ENCODE peak calls at places on chromosomes 2 and 18, in ten cellular contexts. K is heart right ventricle, A is neural progenitor cell, S is GM23248, C is coronary artery, B is brain microvascular endothelial cell, V is tibial artery, N is AG10803, P is heart left ventricle, U is tibial nerve. T is an unnamed sample.

GRCh38 chr18:25005602-25006375 is 346.2 kb downstream of the ZNF521 start:
- DNase-seq in K (no peak), V (no peak), U (no peak), S (peak), P (no peak), A (no peak), C (no peak), N (peak), B (no peak), T (peak)

GRCh38 chr2:25420820-25421237 is 79.1 kb upstream of the DNMT3A start:
- DNase-seq in C (no peak), U (no peak), A (no peak), P (no peak), N (no peak), S (no peak), K (no peak), B (no peak), V (no peak), T (no peak)

GRCh38 chr2:55009277-55010055 is 40.8 kb downstream of the RTN4 start:
- DNase-seq in B (no peak), N (no peak), A (peak), U (no peak), K (no peak), S (peak), C (no peak), V (no peak), P (no peak), T (no peak)

GRCh38 chr2:188668017-188668663 is 306.0 kb upstream of the COL3A1 start:
- DNase-seq in U (no peak), V (no peak), N (peak), B (peak), A (no peak), K (no peak), P (no peak), S (peak), C (no peak), T (no peak)

GRCh38 chr2:158573739-158574138 is 117.0 kb downstream of the PKP4 start:
- DNase-seq in C (no peak), N (no peak), S (no peak), V (no peak), A (no peak), B (no peak), K (no peak), P (no peak), U (no peak), T (no peak)

GRCh38 chr2:138396843-138397242 is 104.7 kb upstream of the SPOPL start:
- DNase-seq in B (no peak), P (no peak), V (no peak), N (no peak), A (no peak), K (no peak), S (no peak), U (no peak), C (no peak), T (no peak)

GRCh38 chr18:37019157-37019571 is 190.2 kb downstream of the KIAA1328 start:
- DNase-seq in B (peak), V (no peak), A (peak), P (no peak), C (no peak), S (peak), U (no peak), K (no peak), N (peak), T (peak)

GRCh38 chr2:73075477-73076373 is 4.2 kb upstream of the SFXN5 start:
- DNase-seq in U (peak), V (peak), A (no peak), B (no peak), N (no peak), S (no peak), C (no peak), P (peak), K (no peak), T (no peak)

GRCh38 chr2:176565641-176566323 is 296.5 kb downstream of the MTX2 start:
- DNase-seq in A (no peak), B (no peak), U (no peak), V (peak), N (no peak), C (no peak), P (no peak), K (no peak), S (no peak), T (no peak)

GRCh38 chr18:13223341-13224148 is 5.0 kb downstream of the LDLRAD4 start:
- DNase-seq in U (no peak), K (peak), N (no peak), C (no peak), V (no peak), B (no peak), S (no peak), A (peak), P (peak), T (no peak)

GRCh38 chr2:240747256-240747655 is 55.6 kb downstream of the AQP12A start:
- DNase-seq in N (no peak), U (no peak), S (no peak), C (no peak), P (no peak), A (no peak), B (no peak), K (no peak), V (no peak), T (no peak)

GRCh38 chr2:48482313-48482712 is 47.6 kb upstream of the STON1 start:
- DNase-seq in C (no peak), K (no peak), S (no peak), A (no peak), U (no peak), V (no peak), N (peak), P (no peak), B (no peak), T (no peak)

GRCh38 chr2:99678651-99679050 is 188.8 kb upstream of the REV1 start:
- DNase-seq in K (no peak), C (no peak), N (no peak), S (no peak), A (no peak), B (no peak), P (no peak), U (no peak), V (no peak), T (no peak)

DNA sequence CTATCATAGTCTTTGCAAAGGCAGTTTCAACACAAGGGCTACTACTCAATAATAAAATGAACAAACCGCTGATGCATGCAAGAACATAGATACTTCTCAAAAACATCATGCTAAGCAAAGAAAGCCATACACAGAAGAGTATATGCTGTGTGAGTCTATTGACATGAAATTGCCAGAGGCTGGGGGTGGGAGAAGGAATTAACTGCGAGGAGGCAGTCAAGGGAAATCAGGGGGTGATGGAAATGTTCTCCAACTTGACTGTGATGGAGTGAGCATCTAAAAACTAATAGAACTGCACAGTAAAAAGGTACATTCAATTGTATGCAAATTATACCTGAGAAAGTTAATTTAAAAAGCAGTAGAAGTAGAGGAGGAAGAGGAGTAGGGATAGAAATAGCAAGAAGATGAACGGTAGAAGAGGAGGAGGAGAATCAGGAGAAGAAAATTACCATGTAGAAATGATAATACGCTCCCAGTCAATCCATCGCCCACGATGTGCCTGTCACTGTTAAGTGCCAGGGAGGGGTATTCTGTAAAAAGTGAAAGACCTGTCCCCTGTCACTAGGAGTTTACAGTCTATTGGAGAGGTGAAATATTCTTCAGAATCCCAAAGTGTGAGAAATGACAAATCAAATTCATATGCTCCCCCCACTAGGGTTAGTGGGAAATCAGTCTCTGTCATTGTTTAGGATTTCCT is 90.3 kb downstream of the B3GNT2 start:
- DNase-seq in N (no peak), A (no peak), K (no peak), B (no peak), P (no peak), C (no peak), U (no peak), S (no peak), V (no peak), T (no peak)
- H3K4me3 ChIP-seq in N (no peak), A (no peak), K (no peak), B (no peak), P (no peak), C (no peak), U (no peak), S (no peak), V (no peak), T (no peak)

DNA sequence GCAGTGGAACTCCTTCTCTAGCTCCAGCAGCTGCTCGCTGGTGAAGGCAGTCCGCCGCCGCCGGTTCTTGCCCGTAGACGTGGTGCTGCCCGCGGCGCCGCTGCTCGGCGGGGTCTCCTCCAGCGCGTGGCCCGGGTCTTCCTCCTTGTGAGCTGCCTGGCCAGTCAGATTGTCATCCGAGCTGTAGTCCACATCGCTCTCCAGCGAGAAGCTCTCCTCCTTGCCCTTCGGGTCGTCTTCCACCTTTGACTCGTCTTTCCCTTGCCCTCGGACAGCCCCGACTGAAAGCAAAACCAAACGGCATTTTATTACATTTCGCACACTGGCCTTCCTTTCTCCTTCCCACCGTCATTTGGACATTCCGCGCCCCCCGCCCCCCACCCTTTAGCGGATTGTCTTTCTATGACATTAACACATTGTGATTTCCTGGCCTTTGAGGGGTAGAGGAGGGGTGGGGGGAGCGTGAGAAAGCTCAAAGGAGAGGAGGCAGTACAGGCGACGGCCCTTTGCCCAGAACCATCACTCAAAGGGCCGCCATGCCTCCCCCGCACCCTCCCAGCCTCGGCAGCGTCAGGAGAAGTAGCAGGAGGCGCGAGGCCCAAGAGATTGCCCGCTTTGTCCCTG is 1.9 kb downstream of the GBX2 start:
- DNase-seq in S (peak), V (no peak), N (no peak), C (peak), B (no peak), A (peak), P (no peak), K (no peak), U (no peak), T (no peak)
- H3K4me3 ChIP-seq in S (peak), V (peak), N (peak), C (peak), B (peak), A (peak), P (no peak), K (peak), U (no peak), T (no peak)

DNA sequence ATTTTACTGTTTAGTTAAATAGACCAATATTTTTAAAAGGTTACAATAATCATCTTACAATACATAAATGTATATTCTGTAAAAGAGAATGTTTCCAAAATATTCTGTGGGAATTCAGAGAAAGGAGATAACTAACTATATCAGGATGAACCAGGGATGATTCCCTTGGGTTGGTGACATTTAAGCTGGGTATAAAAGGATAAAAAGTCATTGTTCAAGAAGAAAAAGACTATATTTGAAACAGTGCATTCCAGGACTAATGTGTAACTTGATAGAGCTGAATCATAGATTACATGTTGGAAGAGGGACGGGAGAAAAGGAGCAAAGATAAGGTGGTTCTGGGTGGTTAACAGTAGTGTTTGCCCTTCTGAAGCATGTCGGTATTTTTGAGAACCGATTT is 10.1 kb downstream of the RASGRP3 start:
- DNase-seq in B (no peak), C (no peak), N (no peak), S (no peak), U (no peak), V (no peak), K (no peak), A (no peak), P (no peak), T (no peak)
- H3K4me3 ChIP-seq in B (no peak), C (no peak), N (no peak), S (no peak), U (no peak), V (no peak), K (no peak), A (no peak), P (no peak), T (no peak)

DNA sequence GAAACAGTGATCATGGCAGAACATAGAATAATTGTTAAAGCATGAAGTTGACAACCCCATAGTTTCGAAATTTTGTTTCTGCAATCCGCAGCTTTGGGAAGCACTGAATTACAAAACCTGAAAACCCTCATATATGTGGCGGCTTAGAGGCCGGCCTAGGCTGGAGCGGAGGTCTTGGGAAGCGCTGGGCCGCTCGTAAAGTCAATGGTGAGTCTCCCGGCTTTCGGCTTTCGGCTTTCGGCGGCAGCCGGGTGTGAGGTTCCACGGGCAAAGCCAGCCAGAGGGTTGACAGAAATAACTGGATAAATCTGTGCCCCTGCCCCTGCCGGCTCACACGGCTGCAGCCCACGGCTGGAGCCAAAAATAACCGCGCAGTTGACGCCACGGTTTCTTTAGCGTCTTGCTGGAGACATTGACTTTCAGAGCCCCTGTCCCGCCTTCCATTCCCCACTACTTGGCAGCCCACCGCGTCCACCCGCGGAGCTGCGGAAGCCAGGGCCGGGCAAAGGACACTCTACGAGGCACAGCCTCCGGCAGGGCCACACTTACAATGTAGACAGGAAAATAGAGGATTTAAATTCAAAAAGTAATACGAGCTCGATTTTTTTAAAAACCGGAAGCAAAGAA is 28.5 kb upstream of the ATP6V1B1 start:
- DNase-seq in S (no peak), P (no peak), K (no peak), N (no peak), C (peak), V (no peak), U (no peak), A (peak), B (peak), T (no peak)
- H3K4me3 ChIP-seq in S (peak), P (peak), K (peak), N (no peak), C (peak), V (peak), U (no peak), A (no peak), B (peak), T (no peak)

GRCh38 chr2:85957256-85957655 is 68.5 kb upstream of the ST3GAL5 start:
- DNase-seq in A (no peak), S (no peak), K (no peak), N (no peak), V (no peak), C (no peak), B (no peak), U (no peak), P (no peak), T (no peak)
- H3K4me3 ChIP-seq in A (no peak), S (no peak), K (no peak), N (no peak), V (no peak), C (no peak), B (no peak), U (no peak), P (no peak), T (no peak)